ENCODE peak calls at places on chromosome 4, in ten cellular contexts. V, J, F, C, X, Y, E, Z, L and W are unnamed samples.

GRCh38 chr4:45453258-45453841 is 670.5 kb downstream of the GABRG1 start:
- DNase-seq in V (peak; percentile 42), C (no peak), X (no peak), L (peak; percentile 29), Y (peak; percentile 34), E (peak; percentile 39), F (no peak), Z (peak; percentile 6), J (no peak), W (no peak)

GRCh38 chr4:98446499-98447375 is 185.6 kb downstream of the RAP1GDS1 start:
- DNase-seq in X (peak; percentile 90), C (peak; percentile 65), F (no peak), J (no peak), L (peak; percentile 59), E (no peak), Z (peak; percentile 43), Y (peak; percentile 37), V (peak; percentile 88), W (no peak)

GRCh38 chr4:95086532-95086931 is 328.8 kb downstream of the BMPR1B start:
- DNase-seq in Z (no peak), X (no peak), L (no peak), C (no peak), J (no peak), V (peak; percentile 86), F (no peak), Y (no peak), E (no peak), W (no peak)

GRCh38 chr4:7186516-7187296 is 5.6 kb upstream of the SORCS2 start:
- DNase-seq in X (peak; percentile 48), V (no peak), C (no peak), F (no peak), Y (no peak), L (no peak), E (no peak), Z (no peak), J (peak; percentile 44), W (no peak)

GRCh38 chr4:178556796-178557195 is 1114.6 kb upstream of the AGA start:
- DNase-seq in E (no peak), C (no peak), X (no peak), Z (no peak), F (no peak), V (peak; percentile 84), Y (no peak), L (no peak), J (no peak), W (no peak)

GRCh38 chr4:176709417-176709816 is 83.3 kb downstream of the VEGFC start:
- DNase-seq in C (no peak), L (peak; percentile 34), E (no peak), X (no peak), F (no peak), Z (no peak), J (no peak), Y (no peak), V (no peak), W (no peak)

GRCh38 chr4:107034982-107035710 is 967 bp downstream of the DKK2 start:
- DNase-seq in Y (peak; percentile 40), L (peak; percentile 11), J (peak; percentile 70), X (peak; percentile 72), C (no peak), E (peak; percentile 9), F (no peak), V (peak; percentile 17), Z (no peak), W (no peak)

GRCh38 chr4:5423670-5424069 is 284.7 kb downstream of the EVC2 start:
- DNase-seq in C (no peak), Y (no peak), V (no peak), E (no peak), X (no peak), J (no peak), L (no peak), Z (no peak), F (no peak), W (no peak)

GRCh38 chr4:168859888-168860694 is 150.0 kb downstream of the CBR4 start:
- DNase-seq in E (peak; percentile 38), Z (peak; percentile 49), Y (peak; percentile 36), F (no peak), C (no peak), J (no peak), X (no peak), V (no peak), L (no peak), W (no peak)

GRCh38 chr4:151284534-151285245 is 7.7 kb downstream of the PRSS48 start:
- DNase-seq in Z (no peak), L (no peak), E (no peak), F (no peak), V (no peak), Y (no peak), J (no peak), C (no peak), X (no peak), W (no peak)

GRCh38 chr4:154004028-154004427 is 215.1 kb upstream of the SFRP2 start:
- DNase-seq in Z (no peak), Y (no peak), C (no peak), F (no peak), E (no peak), J (no peak), V (no peak), X (no peak), L (peak; percentile 18), W (peak; percentile 39)

GRCh38 chr4:20430555-20430954 is 178.8 kb downstream of the SLIT2 start:
- DNase-seq in E (no peak), Z (no peak), V (peak; percentile 29), Y (no peak), J (no peak), L (no peak), X (no peak), F (no peak), C (no peak), W (no peak)

GRCh38 chr4:88285235-88285505 is 809 bp upstream of the PPM1K start:
- DNase-seq in X (no peak), F (no peak), L (no peak), E (no peak), Z (no peak), C (no peak), V (no peak), Y (no peak), J (no peak), W (no peak)

GRCh38 chr4:88286897-88287296 is 2.5 kb upstream of the PPM1K start:
- DNase-seq in V (no peak), L (peak; percentile 42), X (no peak), Y (no peak), J (no peak), E (no peak), Z (no peak), F (no peak), C (no peak), W (no peak)

GRCh38 chr4:88280228-88280795 is 4.0 kb downstream of the PPM1K start:
- DNase-seq in X (no peak), V (no peak), Y (no peak), J (no peak), Z (no peak), C (no peak), F (no peak), E (no peak), L (no peak), W (no peak)

GRCh38 chr4:88283661-88284377 is 542 bp downstream of the PPM1K start:
- DNase-seq in J (peak; percentile 89), C (peak; percentile 76), V (peak; percentile 65), F (no peak), Z (no peak), E (peak; percentile 50), L (peak; percentile 73), X (peak; percentile 94), Y (peak; percentile 64), W (no peak)

GRCh38 chr4:88284378-88285234 is at the start of gene PPM1K:
- DNase-seq in L (peak; percentile 99), C (peak; percentile 99), F (peak; percentile 93), X (peak; percentile 100), E (peak; percentile 93), J (peak; percentile 100), Y (peak; percentile 94), Z (peak; percentile 84), V (peak; percentile 99), W (peak; percentile 98)
- TF ChIP-seq CTCF in L (no peak), C (no peak), F (no peak), X (no peak), E (no peak), J (peak; percentile 37), Y (no peak), Z (no peak), V (peak; percentile 22), W (peak; percentile 16)

DNA sequence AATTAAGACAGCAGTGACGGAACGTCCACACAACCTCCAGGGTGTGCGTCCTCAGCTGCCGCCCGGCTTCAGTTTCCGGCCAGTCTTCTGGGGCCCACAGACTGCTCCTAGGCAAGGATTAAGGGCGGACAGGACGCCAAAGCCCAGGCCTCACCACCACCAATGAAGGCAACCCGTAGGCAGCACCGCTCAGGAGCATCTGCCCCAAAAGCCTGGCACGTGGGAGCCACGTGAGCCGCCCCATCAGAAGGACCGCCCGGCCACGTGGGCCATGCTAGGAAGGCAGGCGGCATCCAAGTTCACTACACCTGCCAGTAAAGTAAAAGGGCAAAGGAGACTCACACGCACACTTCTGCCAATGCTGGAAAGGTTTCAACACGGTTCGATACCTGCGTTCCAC is 14.3 kb downstream of the FAM53A start:
- DNase-seq in L (no peak), J (no peak), Z (no peak), C (no peak), X (no peak), F (no peak), Y (no peak), V (no peak), E (no peak), W (no peak)
- TF ChIP-seq CTCF in L (no peak), J (no peak), Z (no peak), C (no peak), X (no peak), F (no peak), Y (no peak), V (no peak), E (no peak), W (no peak)

GRCh38 chr4:18366762-18367358 is 345.3 kb upstream of the LCORL start:
- DNase-seq in E (no peak), Z (no peak), F (no peak), L (peak; percentile 66), C (no peak), X (no peak), V (peak; percentile 70), J (no peak), Y (no peak), W (no peak)
- TF ChIP-seq CTCF in E (peak; percentile 74), Z (peak; percentile 76), F (peak; percentile 42), L (peak; percentile 58), C (peak; percentile 17), X (peak; percentile 37), V (peak; percentile 77), J (no peak), Y (peak; percentile 69), W (peak; percentile 20)

DNA sequence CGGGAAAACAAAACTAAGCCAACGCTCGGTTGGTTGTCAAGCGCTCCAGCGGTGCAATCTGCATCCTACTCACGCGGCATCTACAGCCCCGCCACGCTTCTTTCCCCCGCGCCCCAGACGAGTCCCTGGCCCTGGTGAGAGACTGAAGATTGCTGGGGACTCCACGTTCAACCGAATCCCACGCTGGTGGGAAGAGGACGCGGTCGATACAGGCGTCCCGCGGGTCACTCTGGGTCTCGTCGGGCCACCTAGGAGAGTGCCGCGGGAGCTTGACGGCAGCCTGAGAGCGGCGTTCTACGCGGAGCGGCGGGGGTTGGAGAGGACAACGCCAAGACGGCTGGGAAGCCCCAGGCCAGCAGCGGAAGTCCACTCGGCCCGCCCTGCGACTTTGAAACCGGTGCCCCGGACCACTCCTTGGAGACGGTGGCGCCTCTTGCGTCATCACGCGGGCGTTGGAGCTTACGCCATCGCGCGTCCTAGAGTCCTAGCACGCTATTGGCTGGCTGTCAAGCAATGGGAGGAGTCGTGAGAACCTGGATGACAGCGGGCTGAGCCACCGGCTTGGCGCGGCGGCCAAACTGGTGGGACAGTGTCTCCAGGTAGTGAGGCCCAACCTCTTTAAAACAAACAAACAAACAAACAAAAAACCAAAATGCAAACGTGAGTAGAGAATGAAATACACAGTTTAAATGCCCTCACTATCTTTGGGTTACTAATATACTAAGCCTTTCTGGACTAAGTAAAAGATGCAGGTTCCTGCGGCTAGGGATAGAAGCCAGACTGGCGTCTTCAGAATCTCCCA is at the start of gene SCLT1:
- DNase-seq in C (peak; percentile 98), E (peak; percentile 89), F (peak; percentile 88), Z (peak; percentile 65), J (peak; percentile 100), Y (peak; percentile 92), V (peak; percentile 99), X (peak; percentile 100), L (peak; percentile 99), W (peak; percentile 95)
- TF ChIP-seq CTCF in C (no peak), E (no peak), F (no peak), Z (no peak), J (no peak), Y (no peak), V (no peak), X (no peak), L (no peak), W (no peak)